ENCODE peak calls at places on chromosome 22, in seven cellular contexts. I is foreskin fibroblast; W is tibial artery; T is fibroblast of lung; H is left ventricle myocardium inferior; C is ovary; K is CD8-positive, alpha-beta T cell. F is an unnamed sample.

GRCh38 chr22:27881404-27881803 is 37.7 kb downstream of the PITPNB start:
- DNase-seq in W (peak; percentile 32), I (peak; percentile 66), T (peak; percentile 44), H (peak; percentile 30), C (peak; percentile 65), K (no peak), F (no peak)

GRCh38 chr22:29071261-29072045 is 1.4 kb upstream of the KREMEN1 start:
- DNase-seq in K (peak; percentile 54), C (peak; percentile 61), W (no peak), H (no peak), I (peak; percentile 62), T (peak; percentile 39), F (peak; percentile 45)

GRCh38 chr22:47609653-47610052 is 847.2 kb downstream of the TBC1D22A start:
- DNase-seq in I (no peak), H (no peak), W (no peak), K (no peak), T (no peak), C (no peak), F (no peak)

GRCh38 chr22:50270302-50271010 is at the start of gene MAPK11:
- DNase-seq in W (peak; percentile 73), T (peak; percentile 72), K (peak; percentile 84), I (peak; percentile 86), H (peak; percentile 73), C (peak; percentile 68), F (peak; percentile 58)

GRCh38 chr22:50129121-50129734 is 39.4 kb downstream of the MOV10L1 start:
- DNase-seq in W (no peak), T (peak; percentile 58), C (no peak), I (peak; percentile 56), K (no peak), H (no peak), F (no peak)

GRCh38 chr22:26884921-26885320 is 227.5 kb downstream of the MIAT start:
- DNase-seq in I (peak; percentile 21), C (no peak), T (peak; percentile 87), K (no peak), H (no peak), W (peak; percentile 59), F (no peak)

GRCh38 chr22:49039625-49040024 is 788.0 kb downstream of the BRD1 start:
- DNase-seq in C (no peak), I (no peak), K (no peak), T (no peak), H (no peak), W (no peak), F (no peak)

GRCh38 chr22:49969751-49970527 is 9.4 kb downstream of the PIM3 start:
- DNase-seq in C (peak; percentile 36), W (peak; percentile 19), T (no peak), I (no peak), K (peak; percentile 47), H (peak; percentile 13), F (no peak)

GRCh38 chr22:38305481-38306448 is 11.5 kb downstream of the CSNK1E start:
- DNase-seq in W (no peak), C (no peak), I (peak; percentile 47), K (no peak), H (no peak), T (peak; percentile 68), F (no peak)
- TF ChIP-seq CTCF in W (no peak), C (no peak), I (no peak), K (no peak), H (no peak), T (no peak), F (no peak)

DNA sequence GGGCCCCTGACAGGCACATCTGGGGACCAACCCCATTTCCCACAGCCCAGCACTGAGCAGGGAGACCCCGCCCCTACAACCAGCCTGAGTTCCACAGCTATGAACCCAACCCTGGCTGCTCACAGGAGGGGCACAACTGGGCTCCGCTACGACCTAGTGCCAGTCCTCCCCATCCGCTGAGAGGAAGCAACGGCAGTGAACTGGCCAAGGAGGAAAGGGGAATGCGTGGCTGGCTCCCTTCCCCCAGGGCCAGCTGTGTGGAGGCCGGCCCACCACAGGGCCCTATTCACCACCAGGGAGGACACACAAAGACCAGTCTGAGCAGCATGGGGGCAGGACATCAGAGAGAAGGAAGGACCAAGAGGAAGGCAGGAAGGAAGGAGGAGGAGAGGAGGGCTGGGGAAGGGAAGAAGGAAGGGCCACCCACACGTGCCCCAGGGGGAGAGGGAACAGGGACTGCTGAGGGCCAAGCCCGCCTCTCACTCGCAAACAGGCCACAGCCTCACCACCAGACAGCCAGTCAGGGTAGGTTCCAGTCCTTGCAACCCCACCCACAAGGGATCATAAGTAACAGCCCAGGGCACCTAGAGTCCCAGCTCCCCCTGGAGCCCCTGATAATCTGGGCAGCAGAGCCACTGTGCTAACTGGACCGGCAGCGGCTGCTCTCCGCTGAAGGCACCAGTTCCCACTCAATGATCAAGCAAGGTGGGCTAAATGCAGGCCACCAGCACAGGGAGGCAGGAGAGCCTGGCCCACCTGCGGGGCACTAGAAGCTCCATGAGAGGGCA is 8.5 kb upstream of the GAL3ST1 start:
- DNase-seq in H (no peak), K (no peak), I (no peak), C (no peak), W (no peak), T (no peak), F (no peak)
- TF ChIP-seq CTCF in H (no peak), K (no peak), I (no peak), C (no peak), W (no peak), T (no peak), F (no peak)

DNA sequence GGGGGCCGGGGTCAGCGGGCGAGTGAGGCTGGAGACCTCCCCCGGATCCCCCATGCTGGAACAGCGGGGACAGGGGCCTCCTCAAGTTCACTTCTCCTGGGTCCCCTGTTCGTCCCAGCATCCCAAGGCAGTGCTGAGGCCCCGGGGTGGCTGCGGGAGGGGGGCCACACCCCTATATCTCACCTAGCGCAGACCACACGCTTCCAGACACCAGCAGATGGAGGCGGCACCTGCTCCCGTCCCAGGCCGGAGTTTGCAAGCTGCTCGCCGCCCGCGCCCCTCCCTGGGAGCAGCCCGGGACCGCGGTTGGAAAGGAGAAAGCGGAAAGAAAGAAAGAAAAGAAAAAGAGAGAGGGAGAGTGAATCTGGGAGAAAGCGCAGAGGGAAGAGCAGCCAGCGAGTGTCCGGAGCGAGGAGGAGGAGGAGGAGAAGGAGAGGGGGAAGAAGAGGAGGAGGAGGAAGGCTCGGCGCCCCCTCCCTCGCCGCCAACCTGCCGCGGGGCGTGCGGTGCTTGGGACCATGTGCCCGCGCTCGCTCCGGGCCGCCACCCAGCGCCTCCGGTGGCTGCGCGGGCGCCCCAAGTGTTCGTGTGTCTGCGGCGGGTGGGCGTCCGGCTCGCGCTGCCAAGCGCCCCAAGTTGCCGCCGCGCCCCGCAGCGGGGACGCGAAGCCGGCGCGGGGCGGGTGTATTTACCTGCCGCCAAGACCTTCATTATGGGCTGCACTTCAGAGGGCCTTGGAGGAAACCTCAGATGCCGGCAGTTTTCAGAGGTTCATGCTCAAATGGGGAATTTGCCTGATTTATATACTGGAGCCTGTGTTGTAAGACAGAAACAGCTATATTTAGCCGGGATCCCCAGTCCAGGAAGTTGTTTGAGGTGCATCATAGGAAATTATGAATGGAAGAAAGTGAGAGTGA is at the start of gene LIF:
- DNase-seq in T (peak; percentile 82), C (no peak), W (no peak), H (no peak), K (peak; percentile 63), I (peak; percentile 79), F (no peak)
- TF ChIP-seq CTCF in T (no peak), C (peak; percentile 10), W (no peak), H (peak; percentile 20), K (no peak), I (no peak), F (no peak)

GRCh38 chr22:23750744-23751440 is at the start of gene ZNF70:
- DNase-seq in H (peak; percentile 86), I (peak; percentile 92), T (peak; percentile 77), C (peak; percentile 85), W (peak; percentile 83), K (peak; percentile 92), F (peak; percentile 88)
- TF ChIP-seq CTCF in H (peak; percentile 44), I (no peak), T (peak; percentile 12), C (no peak), W (peak; percentile 17), K (peak; percentile 13), F (no peak)

GRCh38 chr22:36405671-36406070 is 17.9 kb upstream of the MYH9 start:
- DNase-seq in H (no peak), T (no peak), I (peak; percentile 69), C (no peak), K (peak; percentile 83), W (no peak), F (no peak)
- TF ChIP-seq CTCF in H (no peak), T (no peak), I (no peak), C (no peak), K (no peak), W (no peak), F (no peak)

GRCh38 chr22:17891427-17892167 is 117.3 kb upstream of the BID start:
- DNase-seq in K (no peak), W (no peak), H (peak; percentile 71), T (no peak), I (no peak), C (no peak), F (no peak)
- TF ChIP-seq CTCF in K (no peak), W (peak; percentile 53), H (peak; percentile 71), T (peak; percentile 17), I (peak; percentile 11), C (no peak), F (no peak)

GRCh38 chr22:32698926-32699619 is 102.4 kb upstream of the TIMP3 start:
- DNase-seq in I (no peak), K (no peak), H (peak; percentile 78), T (no peak), W (peak; percentile 72), C (no peak), F (no peak)

GRCh38 chr22:32701021-32701420 is 100.5 kb upstream of the TIMP3 start:
- DNase-seq in C (no peak), T (peak; percentile 44), W (no peak), K (no peak), I (peak; percentile 72), H (no peak), F (no peak)

GRCh38 chr22:32699686-32700085 is 101.8 kb upstream of the TIMP3 start:
- DNase-seq in W (no peak), I (no peak), C (no peak), H (no peak), T (no peak), K (no peak), F (no peak)

GRCh38 chr22:32700186-32700882 is 101.2 kb upstream of the TIMP3 start:
- DNase-seq in K (no peak), H (no peak), C (no peak), W (peak; percentile 66), I (peak; percentile 88), T (peak; percentile 15), F (no peak)

GRCh38 chr22:32702421-32702820 is 99.1 kb upstream of the TIMP3 start:
- DNase-seq in I (no peak), K (no peak), C (no peak), H (no peak), T (no peak), W (no peak), F (no peak)
- TF ChIP-seq CTCF in I (no peak), K (no peak), C (no peak), H (no peak), T (no peak), W (no peak), F (no peak)

GRCh38 chr22:46328066-46328465 is 7.4 kb upstream of the TRMU start:
- DNase-seq in H (no peak), T (no peak), W (no peak), C (no peak), K (no peak), I (no peak), F (no peak)
- TF ChIP-seq CTCF in H (no peak), T (no peak), W (no peak), C (no peak), K (no peak), I (no peak), F (no peak)